ENCODE peak calls at places on chromosomes 13 and 19, in nine cellular contexts. W, Y, M, S, L, K, G, F and C are unnamed samples.

GRCh38 chr19:7681336-7682174 is 922 bp downstream of the TRAPPC5 start:
- DNase-seq in W (peak), Y (peak), M (peak), S (peak), L (peak), K (peak), G (peak), F (peak), C (peak)

GRCh38 chr13:113927661-113928581 is 46.0 kb downstream of the C13orf46 start:
- DNase-seq in W (no peak), Y (no peak), M (peak), S (no peak), L (no peak), K (peak), G (peak), F (no peak), C (no peak)

GRCh38 chr19:34104099-34104498 is 68.2 kb upstream of the LSM14A start:
- DNase-seq in W (no peak), Y (no peak), M (no peak), S (no peak), L (no peak), K (no peak), G (no peak), F (no peak), C (no peak)

GRCh38 chr19:13906525-13906904 is 514 bp downstream of the CC2D1A start:
- DNase-seq in W (no peak), Y (peak), M (no peak), S (peak), L (no peak), K (no peak), G (peak), F (peak), C (no peak)

GRCh38 chr13:109357751-109358150 is 428.6 kb downstream of the IRS2 start:
- DNase-seq in W (no peak), Y (no peak), M (no peak), S (no peak), L (no peak), K (no peak), G (no peak), F (no peak), C (no peak)

GRCh38 chr19:6375411-6376010 is at the start of gene PSPN:
- DNase-seq in W (no peak), Y (no peak), M (no peak), S (no peak), L (no peak), K (no peak), G (no peak), F (no peak), C (no peak)

GRCh38 chr13:24381539-24382265 is 72.3 kb downstream of the C1QTNF9 start:
- DNase-seq in W (no peak), Y (peak), M (no peak), S (peak), L (no peak), K (peak), G (no peak), F (no peak), C (no peak)

GRCh38 chr13:25654332-25654731 is 282.6 kb downstream of the ATP8A2 start:
- DNase-seq in W (no peak), Y (no peak), M (no peak), S (no peak), L (no peak), K (no peak), G (no peak), F (no peak), C (no peak)

GRCh38 chr19:17405250-17406038 is at the start of gene BST2:
- DNase-seq in W (no peak), Y (peak), M (no peak), S (peak), L (no peak), K (peak), G (peak), F (peak), C (peak)

GRCh38 chr19:18361646-18362045 is 21.2 kb downstream of the PGPEP1 start:
- DNase-seq in W (no peak), Y (no peak), M (no peak), S (no peak), L (no peak), K (no peak), G (no peak), F (no peak), C (no peak)

GRCh38 chr19:41193420-41194156 is 569 bp downstream of the CYP2S1 start:
- DNase-seq in W (no peak), Y (no peak), M (no peak), S (no peak), L (no peak), K (no peak), G (peak), F (no peak), C (no peak)

GRCh38 chr13:100195568-100195967 is 106.7 kb downstream of the PCCA start:
- DNase-seq in W (no peak), Y (no peak), M (no peak), S (no peak), L (no peak), K (no peak), G (no peak), F (no peak), C (no peak)

GRCh38 chr19:28012361-28012760 is 1200.6 kb downstream of the UQCRFS1 start:
- DNase-seq in W (no peak), Y (no peak), M (no peak), S (no peak), L (no peak), K (no peak), G (peak), F (no peak), C (no peak)

GRCh38 chr13:23578411-23579071 is 8.3 kb downstream of the TNFRSF19 start:
- DNase-seq in W (no peak), Y (peak), M (peak), S (peak), L (no peak), K (peak), G (peak), F (peak), C (peak)

GRCh38 chr13:101453784-101454201 is 1.3 kb downstream of the ITGBL1 start:
- DNase-seq in W (peak), Y (no peak), M (no peak), S (no peak), L (no peak), K (no peak), G (peak), F (no peak), C (peak)

GRCh38 chr13:112869202-112870061 is 99.6 kb upstream of the MCF2L start:
- DNase-seq in W (no peak), Y (no peak), M (no peak), S (no peak), L (no peak), K (no peak), G (peak), F (no peak), C (no peak)

GRCh38 chr13:98476538-98476966 is 100.4 kb downstream of the STK24 start:
- DNase-seq in W (no peak), Y (peak), M (peak), S (peak), L (no peak), K (peak), G (peak), F (peak), C (peak)

GRCh38 chr13:110371550-110372465 is 64.7 kb downstream of the COL4A2 start:
- DNase-seq in W (peak), Y (no peak), M (no peak), S (no peak), L (no peak), K (no peak), G (no peak), F (no peak), C (no peak)

GRCh38 chr19:53664152-53664551 is 32.4 kb downstream of the DPRX start:
- DNase-seq in W (no peak), Y (no peak), M (no peak), S (no peak), L (no peak), K (no peak), G (no peak), F (no peak), C (no peak)

GRCh38 chr19:57110592-57111328 is 9.0 kb upstream of the USP29 start:
- DNase-seq in W (no peak), Y (no peak), M (no peak), S (no peak), L (no peak), K (no peak), G (no peak), F (no peak), C (no peak)

GRCh38 chr19:43541920-43542650 is 9.1 kb downstream of the ZNF575 start:
- DNase-seq in W (no peak), Y (no peak), M (no peak), S (no peak), L (no peak), K (no peak), G (no peak), F (no peak), C (no peak)

GRCh38 chr19:30064021-30064699 is 122.1 kb downstream of the URI1 start:
- DNase-seq in W (no peak), Y (no peak), M (no peak), S (no peak), L (no peak), K (no peak), G (peak), F (no peak), C (peak)

GRCh38 chr13:113536461-113537110 is 46.1 kb upstream of the DCUN1D2 start:
- DNase-seq in W (no peak), Y (no peak), M (no peak), S (no peak), L (no peak), K (no peak), G (no peak), F (no peak), C (no peak)

GRCh38 chr19:5480427-5480836 is 25.2 kb downstream of the ZNRF4 start:
- DNase-seq in W (no peak), Y (peak), M (no peak), S (peak), L (no peak), K (no peak), G (peak), F (no peak), C (peak)

GRCh38 chr19:12983561-12984142 is 11.6 kb upstream of the NFIX start:
- DNase-seq in W (no peak), Y (peak), M (peak), S (peak), L (peak), K (peak), G (peak), F (peak), C (peak)

GRCh38 chr13:108957369-108958012 is 328.1 kb downstream of the MYO16 start:
- DNase-seq in W (peak), Y (no peak), M (peak), S (no peak), L (no peak), K (no peak), G (no peak), F (no peak), C (no peak)

GRCh38 chr13:24050292-24050711 is 110.2 kb upstream of the SPATA13 start:
- DNase-seq in W (no peak), Y (no peak), M (no peak), S (no peak), L (no peak), K (no peak), G (no peak), F (no peak), C (no peak)

GRCh38 chr19:1400281-1401137 is 833 bp downstream of the GAMT start:
- DNase-seq in W (no peak), Y (no peak), M (no peak), S (no peak), L (no peak), K (no peak), G (no peak), F (no peak), C (peak)

GRCh38 chr19:32691952-32692726 is 518 bp downstream of the NUDT19 start:
- DNase-seq in W (peak), Y (peak), M (peak), S (peak), L (no peak), K (peak), G (peak), F (peak), C (peak)

GRCh38 chr13:72431981-72432617 is 295.3 kb downstream of the MZT1 start:
- DNase-seq in W (no peak), Y (no peak), M (no peak), S (no peak), L (no peak), K (no peak), G (no peak), F (no peak), C (no peak)

GRCh38 chr13:98050041-98050466 is 92.8 kb upstream of the FARP1 start:
- DNase-seq in W (no peak), Y (no peak), M (no peak), S (no peak), L (no peak), K (no peak), G (no peak), F (no peak), C (no peak)

GRCh38 chr19:33864311-33864850 is 67.7 kb downstream of the KCTD15 start:
- DNase-seq in W (no peak), Y (no peak), M (no peak), S (no peak), L (no peak), K (no peak), G (no peak), F (no peak), C (no peak)

GRCh38 chr13:65917731-65918130 is 1312.4 kb downstream of the PCDH9 start:
- DNase-seq in W (no peak), Y (no peak), M (peak), S (no peak), L (no peak), K (no peak), G (no peak), F (no peak), C (no peak)

GRCh38 chr13:112867301-112867711 is 101.7 kb upstream of the MCF2L start:
- DNase-seq in W (no peak), Y (no peak), M (no peak), S (no peak), L (no peak), K (no peak), G (no peak), F (no peak), C (no peak)

GRCh38 chr19:17348700-17349099 is 11.3 kb downstream of the GTPBP3 start:
- DNase-seq in W (peak), Y (no peak), M (no peak), S (no peak), L (no peak), K (peak), G (peak), F (no peak), C (peak)